ENCODE peak calls at places on chromosomes 16 and 17, in six cellular contexts. C is vagina; U is NCI-H2081; H is activated CD4-positive, alpha-beta T cell treated with anti-CD3 and anti-CD28 coated beads, Interleukin-2, amount 50 U/mL, for 1 hour; F is iPS-NIHi11; T is posterior vena cava. D is an unnamed sample.

GRCh38 chr16:4123617-4124300 is 7.5 kb upstream of the ADCY9 start:
- DNase-seq in C (no peak), U (no peak), H (no peak), F (no peak), T (no peak), D (no peak)

GRCh38 chr16:62034236-62035114 is 1.8 kb downstream of the CDH8 start:
- DNase-seq in C (no peak), U (no peak), H (no peak), F (no peak), T (no peak), D (no peak)

GRCh38 chr16:56312028-56312300 is 113.4 kb downstream of the AMFR start:
- DNase-seq in C (no peak), U (no peak), H (no peak), F (no peak), T (no peak), D (no peak)

GRCh38 chr17:60720763-60721531 is 43.3 kb downstream of the BCAS3 start:
- DNase-seq in C (no peak), U (peak), H (peak), F (peak), T (no peak), D (peak)

GRCh38 chr17:77189148-77189547 is 48.4 kb downstream of the SEC14L1 start:
- DNase-seq in C (no peak), U (no peak), H (no peak), F (no peak), T (no peak), D (no peak)

GRCh38 chr17:55323518-55324295 is 58.9 kb downstream of the HLF start:
- DNase-seq in C (no peak), U (no peak), H (no peak), F (no peak), T (no peak), D (no peak)

GRCh38 chr16:82603784-82604411 is 22.9 kb upstream of the CDH13 start:
- DNase-seq in C (no peak), U (no peak), H (no peak), F (peak), T (no peak), D (no peak)

GRCh38 chr17:38578229-38578628 is 27.5 kb downstream of the SRCIN1 start:
- DNase-seq in C (no peak), U (no peak), H (no peak), F (peak), T (no peak), D (no peak)

GRCh38 chr17:68424188-68424587 is 33.1 kb downstream of the WIPI1 start:
- DNase-seq in C (no peak), U (no peak), H (no peak), F (no peak), T (no peak), D (no peak)

GRCh38 chr17:68334393-68334792 is 43.1 kb downstream of the ARSG start:
- DNase-seq in C (no peak), U (no peak), H (no peak), F (no peak), T (no peak), D (no peak)

GRCh38 chr17:73400915-73401545 is 89.2 kb upstream of the CDC42EP4 start:
- DNase-seq in C (no peak), U (peak), H (no peak), F (no peak), T (no peak), D (no peak)

D was measured in central memory CD4-positive, alpha-beta T cell.